ENCODE peak calls at places on chromosomes 7 and 10, in seven cellular contexts. Q, H, M, X, F, S and P are unnamed samples.

GRCh38 chr7:119175916-119176627 is 951.6 kb downstream of the ANKRD7 start:
- DNase-seq in Q (peak), H (peak), M (peak), X (peak), F (peak), S (peak), P (peak)

GRCh38 chr10:98886686-98887085 is 349.0 kb downstream of the HPSE2 start:
- DNase-seq in Q (peak), H (no peak), M (no peak), X (peak), F (peak), S (no peak), P (peak)

GRCh38 chr7:118846977-118847376 is 622.5 kb downstream of the ANKRD7 start:
- DNase-seq in Q (no peak), H (no peak), M (no peak), X (no peak), F (no peak), S (no peak), P (no peak)

GRCh38 chr10:6473901-6474370 is 106.1 kb downstream of the PRKCQ start:
- DNase-seq in Q (no peak), H (no peak), M (no peak), X (peak), F (peak), S (no peak), P (no peak)

GRCh38 chr7:1723254-1723653 is 53.2 kb downstream of the ELFN1 start:
- DNase-seq in Q (no peak), H (no peak), M (no peak), X (no peak), F (no peak), S (no peak), P (no peak)

GRCh38 chr10:129534826-129535225 is 67.8 kb downstream of the MGMT start:
- DNase-seq in Q (no peak), H (no peak), M (no peak), X (no peak), F (no peak), S (no peak), P (no peak)

GRCh38 chr7:85851571-85852193 is 664.8 kb upstream of the SEMA3D start:
- DNase-seq in Q (peak), H (no peak), M (peak), X (peak), F (peak), S (no peak), P (peak)

GRCh38 chr7:77461246-77461645 is 45.1 kb upstream of the GSAP start:
- DNase-seq in Q (peak), H (no peak), M (no peak), X (no peak), F (no peak), S (no peak), P (no peak)

GRCh38 chr10:57960406-57960805 is 307.3 kb downstream of the IPMK start:
- DNase-seq in Q (no peak), H (no peak), M (no peak), X (no peak), F (no peak), S (no peak), P (no peak)

GRCh38 chr7:65441010-65441409 is 67.4 kb downstream of the ZNF92 start:
- DNase-seq in Q (no peak), H (no peak), M (no peak), X (no peak), F (peak), S (no peak), P (peak)

GRCh38 chr7:22726849-22727792 is at the start of gene IL6:
- DNase-seq in Q (peak), H (peak), M (no peak), X (peak), F (peak), S (no peak), P (peak)

GRCh38 chr10:124601431-124602120 is 140.0 kb downstream of the LHPP start:
- DNase-seq in Q (no peak), H (no peak), M (no peak), X (no peak), F (no peak), S (no peak), P (no peak)

GRCh38 chr10:124601016-124601415 is 139.4 kb downstream of the LHPP start:
- DNase-seq in Q (no peak), H (no peak), M (no peak), X (no peak), F (no peak), S (no peak), P (no peak)

GRCh38 chr10:124599588-124600050 is 138.0 kb downstream of the LHPP start:
- DNase-seq in Q (no peak), H (no peak), M (no peak), X (no peak), F (no peak), S (no peak), P (no peak)

GRCh38 chr10:124598773-124599587 is 137.4 kb downstream of the LHPP start:
- DNase-seq in Q (no peak), H (no peak), M (no peak), X (no peak), F (no peak), S (no peak), P (no peak)

DNA sequence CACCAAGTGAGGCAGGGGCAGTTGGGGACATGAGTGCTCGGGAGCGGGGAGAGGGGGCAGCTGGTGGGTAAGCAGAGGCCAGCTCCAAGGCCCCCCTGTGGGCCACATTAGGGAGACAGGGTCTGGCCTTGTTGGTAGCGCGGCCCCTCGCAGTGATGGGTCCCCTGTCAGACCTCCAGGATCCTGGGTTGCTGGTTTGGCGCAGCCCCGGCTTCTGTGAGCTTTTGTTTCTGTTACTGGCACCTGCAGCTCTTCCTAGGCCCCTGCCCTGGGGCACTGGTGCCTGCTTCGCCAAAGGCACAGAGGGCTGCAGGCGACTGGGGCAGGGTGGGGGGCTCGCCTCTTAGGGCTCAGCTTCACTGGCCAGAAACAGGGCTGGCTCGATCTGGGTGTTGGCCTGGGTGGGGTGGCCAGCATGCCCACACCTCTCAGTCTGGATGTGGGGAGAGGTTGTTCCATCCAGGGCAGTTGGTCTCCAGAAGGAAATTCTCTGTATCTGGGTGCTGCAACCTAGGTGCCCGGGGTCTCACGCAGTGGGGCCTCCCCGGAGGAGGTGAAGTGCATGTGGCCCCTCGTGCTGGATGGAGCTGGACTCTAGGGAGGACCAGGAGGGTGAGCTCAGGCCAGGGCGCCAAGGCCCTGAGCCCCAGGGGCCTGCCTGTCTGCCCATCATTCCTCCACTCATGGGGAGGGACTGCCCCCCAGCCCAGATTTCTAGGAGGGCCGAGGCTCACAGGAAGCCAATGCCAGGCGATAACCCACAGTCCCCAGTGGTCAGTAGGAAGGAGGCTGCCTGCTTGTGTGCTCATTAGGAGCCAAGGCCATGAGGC is 138.6 kb downstream of the LHPP start:
- DNase-seq in Q (no peak), H (no peak), M (no peak), X (no peak), F (no peak), S (no peak), P (no peak)
- H3K4ac ChIP-seq in Q (no peak), H (no peak), M (no peak), X (no peak), F (no peak), S (no peak), P (no peak)

GRCh38 chr7:20316706-20317105 is 14.0 kb upstream of the ITGB8 start:
- DNase-seq in Q (no peak), H (no peak), M (no peak), X (peak), F (no peak), S (no peak), P (no peak)
- H3K4ac ChIP-seq in Q (no peak), H (no peak), M (no peak), X (no peak), F (no peak), S (no peak), P (no peak)

GRCh38 chr10:18681366-18681765 is 22.1 kb downstream of the ARL5B start:
- DNase-seq in Q (no peak), H (no peak), M (no peak), X (peak), F (peak), S (no peak), P (peak)

GRCh38 chr10:18681971-18682403 is 22.8 kb downstream of the ARL5B start:
- DNase-seq in Q (no peak), H (no peak), M (no peak), X (peak), F (peak), S (no peak), P (peak)

GRCh38 chr10:18684953-18685352 is 25.7 kb downstream of the ARL5B start:
- DNase-seq in Q (no peak), H (no peak), M (no peak), X (no peak), F (peak), S (no peak), P (no peak)

GRCh38 chr10:18684416-18684815 is 25.2 kb downstream of the ARL5B start:
- DNase-seq in Q (no peak), H (no peak), M (no peak), X (no peak), F (peak), S (no peak), P (no peak)

GRCh38 chr10:18683427-18683826 is 24.2 kb downstream of the ARL5B start:
- DNase-seq in Q (no peak), H (no peak), M (no peak), X (peak), F (peak), S (no peak), P (peak)
- H3K4ac ChIP-seq in Q (no peak), H (no peak), M (no peak), X (no peak), F (no peak), S (no peak), P (no peak)

GRCh38 chr10:7608001-7608400 is 58.8 kb downstream of the ITIH5 start:
- DNase-seq in Q (no peak), H (no peak), M (no peak), X (peak), F (no peak), S (no peak), P (no peak)
- H3K4ac ChIP-seq in Q (no peak), H (no peak), M (no peak), X (no peak), F (no peak), S (no peak), P (no peak)

DNA sequence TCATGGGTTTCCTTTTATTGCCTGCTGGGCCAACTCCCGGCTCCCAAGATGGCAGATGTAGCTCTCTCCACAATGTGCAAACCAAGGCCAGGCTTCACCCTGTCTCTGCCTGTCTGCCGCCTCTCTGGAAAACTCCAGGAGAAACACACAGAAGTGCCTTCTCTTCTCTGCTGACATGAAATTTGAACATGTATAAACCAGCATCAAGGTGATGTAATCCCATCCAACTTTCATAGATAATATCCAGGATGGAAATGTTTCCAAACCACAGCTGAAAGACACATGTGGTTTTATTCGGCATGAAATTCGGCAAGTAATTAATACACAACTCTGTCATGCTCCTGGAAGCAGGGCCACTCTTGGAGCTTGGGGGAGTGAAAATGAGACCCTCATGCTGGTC is 297.2 kb downstream of the C7orf25 start:
- DNase-seq in Q (no peak), H (no peak), M (no peak), X (no peak), F (no peak), S (no peak), P (no peak)
- H3K4ac ChIP-seq in Q (no peak), H (no peak), M (no peak), X (no peak), F (no peak), S (no peak), P (no peak)